ENCODE peak calls at places on chromosome 1, in five cellular contexts. G is lower lobe of right lung; O is mammary epithelial cell; T is CD4-positive, alpha-beta T cell; M is ovary. Y is an unnamed sample. For H3K27me3, the result is how much of the 10 kb centered on the place peaks cover.

GRCh38 chr1:204123376-204123775 is 28.5 kb downstream of the ETNK2 start:
- DNase-seq in G (no peak), O (no peak), T (no peak), M (no peak), Y (peak)

GRCh38 chr1:195325181-195325580 is 1283.1 kb downstream of the KCNT2 start:
- DNase-seq in G (peak), O (no peak), T (no peak), M (no peak), Y (no peak)

GRCh38 chr1:8059161-8059622 is 33.1 kb upstream of the ERRFI1 start:
- DNase-seq in G (no peak), O (peak), T (no peak), M (no peak), Y (no peak)

GRCh38 chr1:95503371-95504145 is 269.5 kb downstream of the RWDD3 start:
- DNase-seq in G (no peak), O (peak), T (no peak), M (no peak), Y (no peak)

GRCh38 chr1:48692235-48692634 is 84.5 kb downstream of the BEND5 start:
- DNase-seq in G (no peak), O (no peak), T (no peak), M (no peak), Y (no peak)

GRCh38 chr1:51548986-51549619 is 30.0 kb upstream of the EPS15 start:
- DNase-seq in G (no peak), O (no peak), T (no peak), M (no peak), Y (no peak)

GRCh38 chr1:10668241-10668761 is 128.1 kb downstream of the CASZ1 start:
- DNase-seq in G (no peak), O (no peak), T (no peak), M (no peak), Y (no peak)

GRCh38 chr1:167863921-167864279 is 50.0 kb downstream of the ADCY10 start:
- DNase-seq in G (no peak), O (no peak), T (no peak), M (no peak), Y (no peak)

GRCh38 chr1:194225781-194226180 is 1039.4 kb upstream of the B3GALT2 start:
- DNase-seq in G (no peak), O (no peak), T (no peak), M (no peak), Y (no peak)

GRCh38 chr1:233294991-233295774 is at the start of gene PCNX2:
- DNase-seq in G (peak), O (peak), T (peak), M (peak), Y (peak)

GRCh38 chr1:173149887-173150286 is 57.2 kb downstream of the TNFSF4 start:
- DNase-seq in G (no peak), O (peak), T (no peak), M (no peak), Y (no peak)

GRCh38 chr1:4778056-4778455 is 123.6 kb downstream of the AJAP1 start:
- DNase-seq in G (no peak), O (no peak), T (no peak), M (peak), Y (no peak)

GRCh38 chr1:9008236-9008635 is 18.0 kb downstream of the SLC2A7 start:
- DNase-seq in G (no peak), O (no peak), T (no peak), M (no peak), Y (peak)

GRCh38 chr1:66350001-66350547 is 183.9 kb upstream of the SGIP1 start:
- DNase-seq in G (peak), O (peak), T (no peak), M (no peak), Y (peak)

GRCh38 chr1:172720325-172720724 is 61.4 kb downstream of the FASLG start:
- DNase-seq in G (no peak), O (no peak), T (no peak), M (no peak), Y (no peak)

GRCh38 chr1:19695772-19696171 is 31.1 kb downstream of the HTR6 start:
- DNase-seq in G (no peak), O (no peak), T (no peak), M (no peak), Y (no peak)

GRCh38 chr1:245788269-245788668 is 633.5 kb downstream of the KIF26B start:
- DNase-seq in G (no peak), O (peak), T (no peak), M (no peak), Y (no peak)

GRCh38 chr1:93275634-93276295 is 69.9 kb upstream of the DR1 start:
- DNase-seq in G (peak), O (peak), T (no peak), M (no peak), Y (no peak)

GRCh38 chr1:184210048-184210447 is 158.5 kb downstream of the TSEN15 start:
- DNase-seq in G (no peak), O (no peak), T (no peak), M (no peak), Y (no peak)

GRCh38 chr1:87510540-87510939 is 181.9 kb downstream of the LMO4 start:
- DNase-seq in G (no peak), O (no peak), T (no peak), M (no peak), Y (no peak)

GRCh38 chr1:227950735-227951224 is 3.0 kb upstream of the WNT9A start:
- DNase-seq in G (no peak), O (no peak), T (no peak), M (no peak), Y (no peak)

GRCh38 chr1:171422489-171422888 is 62.8 kb upstream of the PRRC2C start:
- DNase-seq in G (no peak), O (peak), T (no peak), M (no peak), Y (no peak)

GRCh38 chr1:109399326-109399957 is 1.7 kb upstream of the SORT1 start:
- DNase-seq in G (no peak), O (peak), T (no peak), M (no peak), Y (no peak)

GRCh38 chr1:236002025-236002390 is 62.9 kb downstream of the NID1 start:
- DNase-seq in G (no peak), O (no peak), T (no peak), M (no peak), Y (peak)

GRCh38 chr1:168135982-168136708 is 585 bp downstream of the GPR161 start:
- DNase-seq in G (peak), O (peak), T (no peak), M (peak), Y (peak)

GRCh38 chr1:218347713-218348627 is 2.8 kb downstream of the TGFB2 start:
- DNase-seq in G (no peak), O (peak), T (no peak), M (no peak), Y (no peak)

GRCh38 chr1:203028784-203029553 is 2.7 kb downstream of the PPFIA4 start:
- DNase-seq in G (no peak), O (no peak), T (no peak), M (no peak), Y (no peak)

GRCh38 chr1:224500802-224501201 is 66.2 kb upstream of the WDR26 start:
- DNase-seq in G (no peak), O (no peak), T (no peak), M (no peak), Y (no peak)

GRCh38 chr1:112386024-112386723 is 9.8 kb upstream of the CTTNBP2NL start:
- DNase-seq in G (no peak), O (no peak), T (no peak), M (no peak), Y (no peak)

GRCh38 chr1:226625832-226626576 is 77.4 kb downstream of the STUM start:
- DNase-seq in G (peak), O (no peak), T (no peak), M (peak), Y (peak)

GRCh38 chr1:157751283-157751682 is 25.6 kb downstream of the FCRL2 start:
- DNase-seq in G (no peak), O (no peak), T (no peak), M (no peak), Y (no peak)

GRCh38 chr1:201624741-201625646 is 86.1 kb downstream of the NAV1 start:
- DNase-seq in G (no peak), O (no peak), T (no peak), M (no peak), Y (no peak)

GRCh38 chr1:47182681-47183235 is 7.1 kb downstream of the PDZK1IP1 start:
- DNase-seq in G (no peak), O (no peak), T (no peak), M (no peak), Y (no peak)

GRCh38 chr1:99767996-99768524 is 1.6 kb upstream of the FRRS1 start:
- DNase-seq in G (no peak), O (no peak), T (no peak), M (no peak), Y (no peak)

GRCh38 chr1:31182352-31182751 is 57.3 kb downstream of the NKAIN1 start:
- DNase-seq in G (peak), O (peak), T (peak), M (peak), Y (peak)

GRCh38 chr1:219792337-219793021 is 135.9 kb downstream of the SLC30A10 start:
- DNase-seq in G (no peak), O (no peak), T (no peak), M (no peak), Y (no peak)

GRCh38 chr1:2896824-2897223 is 95.3 kb upstream of the TTC34 start:
- DNase-seq in G (no peak), O (no peak), T (no peak), M (no peak), Y (no peak)

DNA sequence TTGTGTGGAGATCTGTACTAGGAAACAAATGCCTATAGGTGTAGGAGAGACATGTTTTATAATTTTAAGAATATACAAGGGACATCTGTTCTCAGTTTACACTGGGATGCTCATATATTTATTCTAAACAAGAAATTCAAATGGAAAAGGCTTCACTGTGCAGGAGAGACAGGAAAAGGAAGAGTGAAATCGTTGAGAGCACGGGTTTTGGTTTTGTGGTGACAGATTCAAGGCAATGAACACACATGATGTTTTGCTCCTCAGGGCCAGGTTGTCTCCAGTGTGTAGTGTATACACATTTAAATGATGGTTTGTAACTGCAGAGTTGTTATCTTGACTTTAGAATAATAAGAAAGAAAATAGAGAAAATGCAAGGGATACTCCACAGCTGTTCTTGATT is 73.7 kb downstream of the S1PR1 start:
- DNase-seq in G (no peak), O (no peak), T (no peak), M (no peak), Y (no peak)
- H3K27ac ChIP-seq in G (no peak), O (no peak), T (peak), M (no peak), Y (no peak)

DNA sequence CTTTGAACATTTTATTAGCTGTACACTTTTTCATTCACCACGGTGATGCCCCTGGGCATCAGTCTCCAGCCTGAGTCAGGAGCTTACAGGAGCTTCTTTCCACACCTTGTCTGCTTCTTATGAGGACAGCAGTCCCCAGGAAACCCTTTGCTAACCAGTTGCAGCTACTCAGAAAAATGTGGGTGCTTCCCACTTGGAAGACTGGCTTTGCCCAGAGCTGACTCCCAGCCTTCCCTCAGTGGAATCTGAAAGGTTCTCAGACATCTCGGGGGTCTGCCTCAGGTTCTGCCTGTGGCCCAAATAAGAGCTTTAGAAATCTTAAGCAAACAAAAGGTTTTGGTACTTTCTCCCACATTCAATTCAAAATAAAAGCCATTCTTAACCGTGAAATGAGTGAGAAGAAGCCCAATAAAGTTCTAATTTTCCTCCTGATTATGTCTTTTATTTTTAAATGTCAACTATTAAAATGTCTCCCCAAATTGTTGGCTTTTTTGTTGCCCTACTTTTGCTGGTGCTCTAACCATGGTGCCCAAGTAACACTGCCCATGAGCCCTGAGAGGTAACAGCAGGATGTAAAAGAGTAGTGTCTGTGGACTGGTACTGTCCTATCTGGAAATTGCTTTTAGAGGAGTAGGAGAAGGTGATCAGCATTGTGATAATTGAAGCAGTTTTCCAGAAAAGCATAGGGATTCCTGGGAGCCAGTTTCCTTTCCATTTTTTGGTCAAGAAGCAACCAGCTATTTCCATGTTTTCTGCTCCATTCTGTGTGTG is 5.6 kb downstream of the C1orf53 start:
- DNase-seq in G (no peak), O (no peak), T (no peak), M (no peak), Y (no peak)
- H3K27me3 ChIP-seq in G (half or more), O (half or more), T (half or more), M (under half), Y (half or more)

GRCh38 chr1:84944767-84945486 is 51.9 kb upstream of the LPAR3 start:
- DNase-seq in G (no peak), O (peak), T (peak), M (peak), Y (peak)

GRCh38 chr1:84941843-84942242 is 48.8 kb upstream of the LPAR3 start:
- DNase-seq in G (no peak), O (no peak), T (no peak), M (no peak), Y (no peak)

GRCh38 chr1:84947536-84948410 is 49.1 kb downstream of the MCOLN2 start:
- DNase-seq in G (no peak), O (peak), T (no peak), M (no peak), Y (no peak)

GRCh38 chr1:84949664-84950063 is 47.2 kb downstream of the MCOLN2 start:
- DNase-seq in G (no peak), O (no peak), T (no peak), M (no peak), Y (no peak)

DNA sequence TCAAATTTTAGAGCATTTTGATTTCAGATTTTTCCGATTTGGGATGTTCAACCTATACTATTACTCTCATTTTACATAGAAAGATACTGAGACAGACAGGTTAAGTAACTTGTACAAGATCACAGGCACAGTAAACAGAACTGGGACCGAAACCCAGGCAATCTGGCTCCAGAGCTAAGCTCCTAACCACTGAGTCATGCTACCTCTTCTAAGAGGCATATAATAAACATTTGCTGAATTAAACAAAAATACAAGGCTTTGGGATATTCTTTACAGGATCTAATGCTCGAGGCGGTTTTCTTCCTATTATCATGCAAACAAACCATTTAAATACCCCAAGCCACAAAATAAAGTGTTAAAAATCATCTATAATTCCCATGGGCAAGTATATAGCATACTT is 50.3 kb downstream of the MCOLN2 start:
- DNase-seq in G (no peak), O (no peak), T (no peak), M (no peak), Y (no peak)
- H3K27ac ChIP-seq in G (no peak), O (no peak), T (no peak), M (no peak), Y (no peak)

GRCh38 chr1:33706634-33707255 is 157.1 kb upstream of the HMGB4 start:
- DNase-seq in G (no peak), O (no peak), T (no peak), M (no peak), Y (no peak)
- H3K27me3 ChIP-seq in G (under half), O (under half), T (under half), M (under half), Y (under half)

GRCh38 chr1:22051607-22052114 is 848 bp upstream of the CDC42 start:
- DNase-seq in G (no peak), O (no peak), T (no peak), M (no peak), Y (no peak)
- H3K27ac ChIP-seq in G (no peak), O (no peak), T (no peak), M (no peak), Y (no peak)

GRCh38 chr1:41367102-41367537 is 5.9 kb downstream of the FOXO6 start:
- DNase-seq in G (no peak), O (no peak), T (no peak), M (no peak), Y (no peak)

GRCh38 chr1:41365320-41365633 is 4.0 kb downstream of the FOXO6 start:
- DNase-seq in G (no peak), O (no peak), T (no peak), M (no peak), Y (no peak)

GRCh38 chr1:41368384-41368783 is 7.2 kb downstream of the FOXO6 start:
- DNase-seq in G (no peak), O (no peak), T (no peak), M (peak), Y (no peak)

GRCh38 chr1:41365772-41366427 is 4.7 kb downstream of the FOXO6 start:
- DNase-seq in G (no peak), O (no peak), T (no peak), M (peak), Y (no peak)

GRCh38 chr1:41366428-41367101 is 5.3 kb downstream of the FOXO6 start:
- DNase-seq in G (no peak), O (no peak), T (peak), M (peak), Y (no peak)
- H3K27me3 ChIP-seq in G (under half), O (under half), T (under half), M (under half), Y (under half)

GRCh38 chr1:170214117-170214979 is 68.6 kb downstream of the NTMT2 start:
- DNase-seq in G (no peak), O (peak), T (no peak), M (no peak), Y (no peak)
- H3K27ac ChIP-seq in G (peak), O (no peak), T (no peak), M (no peak), Y (no peak)

GRCh38 chr1:207670997-207671396 is 26.1 kb downstream of the CR1L start:
- DNase-seq in G (no peak), O (no peak), T (no peak), M (no peak), Y (no peak)

GRCh38 chr1:207669469-207670111 is 24.7 kb downstream of the CR1L start:
- DNase-seq in G (no peak), O (no peak), T (no peak), M (no peak), Y (no peak)

GRCh38 chr1:207672525-207673130 is 27.7 kb downstream of the CR1L start:
- DNase-seq in G (no peak), O (peak), T (no peak), M (no peak), Y (peak)

GRCh38 chr1:207673399-207673798 is 28.5 kb downstream of the CR1L start:
- DNase-seq in G (no peak), O (peak), T (no peak), M (no peak), Y (no peak)

GRCh38 chr1:207670192-207670591 is 25.3 kb downstream of the CR1L start:
- DNase-seq in G (no peak), O (no peak), T (no peak), M (no peak), Y (no peak)
- H3K27me3 ChIP-seq in G (under half), O (under half), T (half or more), M (under half), Y (half or more)

GRCh38 chr1:185734929-185735666 is 907 bp downstream of the HMCN1 start:
- DNase-seq in G (no peak), O (no peak), T (no peak), M (no peak), Y (no peak)

GRCh38 chr1:185735667-185736105 is 1.5 kb downstream of the HMCN1 start:
- DNase-seq in G (no peak), O (no peak), T (no peak), M (no peak), Y (no peak)

GRCh38 chr1:185731446-185731845 is 2.7 kb upstream of the HMCN1 start:
- DNase-seq in G (no peak), O (no peak), T (no peak), M (no peak), Y (no peak)

GRCh38 chr1:185732941-185733340 is 1.2 kb upstream of the HMCN1 start:
- DNase-seq in G (no peak), O (no peak), T (no peak), M (no peak), Y (no peak)

DNA sequence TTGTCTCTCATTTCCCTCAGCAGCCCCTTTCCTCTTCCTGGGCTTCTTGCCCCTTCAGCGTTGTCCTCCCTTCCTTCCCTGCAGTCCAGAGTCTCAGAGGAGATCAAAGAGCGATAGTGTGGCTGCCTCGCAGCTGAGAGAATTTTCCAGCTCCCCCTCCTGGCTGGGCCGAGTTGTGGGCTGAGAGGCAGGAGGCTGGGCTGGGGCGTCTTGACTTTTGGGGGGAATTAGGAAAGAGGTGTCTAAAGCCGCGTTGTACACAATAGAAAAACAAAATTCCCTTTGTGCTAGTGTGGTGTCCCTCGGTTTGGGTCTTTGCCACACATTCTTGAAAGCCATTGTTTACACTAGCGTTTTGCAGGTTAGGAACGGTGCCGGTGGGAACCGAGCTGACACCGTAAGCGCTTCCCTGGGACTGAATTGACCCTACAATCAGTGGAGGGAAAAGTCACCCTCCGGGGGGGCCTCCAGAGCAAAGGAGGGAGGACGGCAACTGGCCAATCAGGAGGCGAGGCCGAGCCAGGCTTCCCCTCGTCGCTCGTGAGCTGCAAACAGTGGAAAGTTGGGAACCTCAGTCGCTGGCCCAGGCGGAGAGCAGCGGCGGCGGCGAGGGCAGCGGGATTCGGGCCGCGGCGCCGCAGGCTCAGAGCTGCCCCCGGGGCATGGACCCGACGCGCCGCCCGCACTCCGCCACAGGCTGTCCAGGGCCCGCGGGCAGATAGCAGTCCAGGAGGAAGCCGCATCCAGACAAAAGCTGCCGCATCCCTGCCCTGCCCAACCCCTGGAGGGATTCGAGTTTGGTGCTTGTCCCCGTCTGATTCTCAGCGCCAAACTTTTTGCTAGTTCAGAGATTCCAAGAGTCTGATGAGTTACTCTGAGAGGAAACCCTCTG is at the start of gene HMCN1:
- DNase-seq in G (peak), O (peak), T (no peak), M (peak), Y (peak)
- H3K27ac ChIP-seq in G (peak), O (peak), T (no peak), M (no peak), Y (peak)

GRCh38 chr1:200041337-200042118 is 14.0 kb downstream of the NR5A2 start:
- DNase-seq in G (no peak), O (no peak), T (no peak), M (no peak), Y (no peak)
- H3K27me3 ChIP-seq in G (half or more), O (half or more), T (half or more), M (under half), Y (half or more)